ENCODE peak calls at places on chromosome 10, in ten cellular contexts. One of them, this sample, is unnamed.

GRCh38 chr10:47370015-47370767 is 13.9 kb downstream of the ZNF488 start:
- DNase-seq in body of pancreas: no peak
- DNase-seq in spleen: peak; percentile 34
- DNase-seq in NB4: no peak
- DNase-seq in uterus: no peak
- DNase-seq in IMR-90: no peak
- DNase-seq in A549: no peak
- DNase-seq in transverse colon: no peak
- DNase-seq in heart left ventricle: no peak
- DNase-seq in Peyer's patch: peak; percentile 13
- DNase-seq in this sample: no peak

GRCh38 chr10:87818505-87819273 is 663 bp upstream of the ATAD1 start:
- DNase-seq in heart left ventricle: no peak
- DNase-seq in spleen: peak; percentile 73
- DNase-seq in A549: peak; percentile 64
- DNase-seq in transverse colon: peak; percentile 54
- DNase-seq in Peyer's patch: no peak
- DNase-seq in uterus: peak; percentile 25
- DNase-seq in body of pancreas: peak; percentile 40
- DNase-seq in NB4: peak; percentile 69
- DNase-seq in IMR-90: peak; percentile 43
- DNase-seq in this sample: peak; percentile 37

GRCh38 chr10:96377816-96378294 is 19.1 kb upstream of the OPALIN start:
- DNase-seq in IMR-90: no peak
- DNase-seq in heart left ventricle: peak; percentile 64
- DNase-seq in NB4: peak; percentile 23
- DNase-seq in transverse colon: peak; percentile 64
- DNase-seq in uterus: peak; percentile 88
- DNase-seq in spleen: no peak
- DNase-seq in Peyer's patch: no peak
- DNase-seq in A549: no peak
- DNase-seq in body of pancreas: peak; percentile 21
- DNase-seq in this sample: no peak

GRCh38 chr10:88118769-88119559 is 255.5 kb downstream of the PTEN start:
- DNase-seq in NB4: no peak
- DNase-seq in uterus: no peak
- DNase-seq in spleen: no peak
- DNase-seq in body of pancreas: no peak
- DNase-seq in heart left ventricle: no peak
- DNase-seq in IMR-90: no peak
- DNase-seq in A549: no peak
- DNase-seq in Peyer's patch: no peak
- DNase-seq in transverse colon: no peak
- DNase-seq in this sample: no peak

GRCh38 chr10:131618587-131619267 is 282.1 kb upstream of the PPP2R2D start:
- DNase-seq in IMR-90: no peak
- DNase-seq in NB4: no peak
- DNase-seq in uterus: no peak
- DNase-seq in heart left ventricle: no peak
- DNase-seq in body of pancreas: no peak
- DNase-seq in A549: no peak
- DNase-seq in transverse colon: no peak
- DNase-seq in Peyer's patch: no peak
- DNase-seq in spleen: peak; percentile 52
- DNase-seq in this sample: no peak

GRCh38 chr10:71832967-71833366 is 18.1 kb downstream of the PSAP start:
- DNase-seq in IMR-90: no peak
- DNase-seq in transverse colon: no peak
- DNase-seq in Peyer's patch: no peak
- DNase-seq in heart left ventricle: no peak
- DNase-seq in A549: no peak
- DNase-seq in body of pancreas: no peak
- DNase-seq in NB4: no peak
- DNase-seq in spleen: no peak
- DNase-seq in uterus: no peak
- DNase-seq in this sample: no peak

GRCh38 chr10:31878486-31878885 is 50.1 kb downstream of the ARHGAP12 start:
- DNase-seq in Peyer's patch: no peak
- DNase-seq in uterus: no peak
- DNase-seq in heart left ventricle: no peak
- DNase-seq in NB4: no peak
- DNase-seq in spleen: no peak
- DNase-seq in body of pancreas: no peak
- DNase-seq in transverse colon: no peak
- DNase-seq in IMR-90: no peak
- DNase-seq in A549: no peak
- DNase-seq in this sample: no peak

GRCh38 chr10:70603439-70603778 is 868 bp upstream of the PRF1 start:
- DNase-seq in transverse colon: no peak
- DNase-seq in NB4: peak; percentile 34
- DNase-seq in uterus: no peak
- DNase-seq in spleen: peak; percentile 83
- DNase-seq in IMR-90: no peak
- DNase-seq in A549: no peak
- DNase-seq in Peyer's patch: no peak
- DNase-seq in body of pancreas: no peak
- DNase-seq in heart left ventricle: no peak
- DNase-seq in this sample: no peak

GRCh38 chr10:89185658-89186057 is 21.5 kb downstream of the CH25H start:
- DNase-seq in IMR-90: peak; percentile 58
- DNase-seq in uterus: no peak
- DNase-seq in spleen: no peak
- DNase-seq in transverse colon: no peak
- DNase-seq in A549: no peak
- DNase-seq in body of pancreas: no peak
- DNase-seq in heart left ventricle: no peak
- DNase-seq in Peyer's patch: no peak
- DNase-seq in NB4: no peak
- DNase-seq in this sample: no peak
- TF ChIP-seq POLR2A in IMR-90: no peak
- TF ChIP-seq POLR2A in uterus: no peak
- TF ChIP-seq POLR2A in spleen: no peak
- TF ChIP-seq POLR2A in transverse colon: no peak
- TF ChIP-seq POLR2A in A549: no peak
- TF ChIP-seq POLR2A in body of pancreas: no peak
- TF ChIP-seq POLR2A in heart left ventricle: no peak
- TF ChIP-seq POLR2A in Peyer's patch: no peak
- TF ChIP-seq POLR2A in NB4: no peak
- TF ChIP-seq POLR2A in this sample: no peak

GRCh38 chr10:128049226-128050010 is 76.8 kb downstream of the MKI67 start:
- DNase-seq in IMR-90: no peak
- DNase-seq in Peyer's patch: no peak
- DNase-seq in uterus: no peak
- DNase-seq in body of pancreas: peak; percentile 34
- DNase-seq in A549: no peak
- DNase-seq in transverse colon: no peak
- DNase-seq in heart left ventricle: peak; percentile 26
- DNase-seq in NB4: peak; percentile 63
- DNase-seq in spleen: peak; percentile 76
- DNase-seq in this sample: no peak
- H3K4me3 ChIP-seq in IMR-90: no peak overlapping the region
- H3K4me3 ChIP-seq in Peyer's patch: no peak overlapping the region
- H3K4me3 ChIP-seq in uterus: no peak overlapping the region
- H3K4me3 ChIP-seq in body of pancreas: no peak overlapping the region
- H3K4me3 ChIP-seq in A549: no peak overlapping the region
- H3K4me3 ChIP-seq in transverse colon: no peak overlapping the region
- H3K4me3 ChIP-seq in heart left ventricle: no peak overlapping the region
- H3K4me3 ChIP-seq in NB4: peak overlapping the region; percentile 94
- H3K4me3 ChIP-seq in spleen: peak overlapping the region; percentile 53
- H3K4me3 ChIP-seq in this sample: peak overlapping the region; percentile 26

GRCh38 chr10:112946649-112947048 is 3.4 kb upstream of the TCF7L2 start:
- DNase-seq in Peyer's patch: peak; percentile 56
- DNase-seq in IMR-90: no peak
- DNase-seq in A549: no peak
- DNase-seq in transverse colon: peak; percentile 37
- DNase-seq in uterus: peak; percentile 35
- DNase-seq in body of pancreas: no peak
- DNase-seq in NB4: no peak
- DNase-seq in spleen: no peak
- DNase-seq in heart left ventricle: no peak
- DNase-seq in this sample: no peak
- TF ChIP-seq CTCF in Peyer's patch: no peak
- TF ChIP-seq CTCF in IMR-90: no peak
- TF ChIP-seq CTCF in A549: no peak
- TF ChIP-seq CTCF in transverse colon: no peak
- TF ChIP-seq CTCF in uterus: no peak
- TF ChIP-seq CTCF in body of pancreas: no peak
- TF ChIP-seq CTCF in NB4: no peak
- TF ChIP-seq CTCF in spleen: no peak
- TF ChIP-seq CTCF in heart left ventricle: no peak
- TF ChIP-seq CTCF in this sample: no peak

DNA sequence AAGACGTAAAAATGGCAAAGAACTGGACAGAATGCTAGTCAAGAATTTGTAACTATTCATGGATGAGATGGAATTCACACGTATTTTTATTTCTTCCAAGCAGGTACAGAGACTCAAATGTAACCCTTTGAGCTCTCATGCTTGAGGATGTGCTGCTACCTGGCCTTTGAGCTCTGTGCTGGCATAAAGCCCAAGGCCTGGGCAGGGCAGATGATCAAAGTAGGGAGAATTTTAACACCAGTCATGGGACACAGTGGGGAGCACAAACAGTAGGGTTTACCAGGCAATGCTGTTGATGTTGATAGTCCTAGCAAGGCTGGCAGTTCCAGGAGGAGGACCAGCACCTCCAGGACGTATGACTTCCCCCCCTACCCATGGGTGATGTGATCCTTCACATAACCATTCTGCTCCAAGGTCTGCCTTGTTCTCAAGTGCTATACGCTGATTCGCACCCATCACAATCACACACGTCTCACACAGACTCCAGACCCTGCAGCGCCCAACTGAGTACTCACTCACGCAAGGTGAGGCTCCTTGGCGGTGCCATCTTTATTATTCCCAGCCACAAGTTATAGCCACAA is 48.6 kb upstream of the DLG5 start:
- DNase-seq in A549: no peak
- DNase-seq in spleen: no peak
- DNase-seq in heart left ventricle: no peak
- DNase-seq in uterus: no peak
- DNase-seq in transverse colon: peak; percentile 41
- DNase-seq in body of pancreas: no peak
- DNase-seq in IMR-90: no peak
- DNase-seq in Peyer's patch: peak; percentile 79
- DNase-seq in NB4: no peak
- DNase-seq in this sample: no peak
- TF ChIP-seq POLR2A in A549: no peak
- TF ChIP-seq POLR2A in spleen: no peak
- TF ChIP-seq POLR2A in heart left ventricle: no peak
- TF ChIP-seq POLR2A in uterus: no peak
- TF ChIP-seq POLR2A in transverse colon: no peak
- TF ChIP-seq POLR2A in body of pancreas: no peak
- TF ChIP-seq POLR2A in IMR-90: no peak
- TF ChIP-seq POLR2A in Peyer's patch: no peak
- TF ChIP-seq POLR2A in NB4: no peak
- TF ChIP-seq POLR2A in this sample: no peak

GRCh38 chr10:22324413-22324812 is 3.5 kb downstream of the BMI1 start:
- DNase-seq in Peyer's patch: no peak
- DNase-seq in IMR-90: no peak
- DNase-seq in NB4: no peak
- DNase-seq in heart left ventricle: no peak
- DNase-seq in uterus: no peak
- DNase-seq in body of pancreas: no peak
- DNase-seq in A549: no peak
- DNase-seq in spleen: no peak
- DNase-seq in transverse colon: no peak
- DNase-seq in this sample: no peak
- H3K4me3 ChIP-seq in Peyer's patch: no peak overlapping the region
- H3K4me3 ChIP-seq in IMR-90: no peak overlapping the region
- H3K4me3 ChIP-seq in NB4: peak overlapping the region; percentile 64
- H3K4me3 ChIP-seq in heart left ventricle: peak overlapping the region; percentile 62
- H3K4me3 ChIP-seq in uterus: no peak overlapping the region
- H3K4me3 ChIP-seq in body of pancreas: no peak overlapping the region
- H3K4me3 ChIP-seq in A549: no peak overlapping the region
- H3K4me3 ChIP-seq in spleen: peak overlapping the region; percentile 64
- H3K4me3 ChIP-seq in transverse colon: peak overlapping the region; percentile 52
- H3K4me3 ChIP-seq in this sample: no peak overlapping the region

GRCh38 chr10:62681211-62681940 is 123.1 kb upstream of the ADO start:
- DNase-seq in body of pancreas: no peak
- DNase-seq in transverse colon: peak; percentile 40
- DNase-seq in spleen: peak; percentile 85
- DNase-seq in NB4: peak; percentile 96
- DNase-seq in uterus: no peak
- DNase-seq in IMR-90: no peak
- DNase-seq in heart left ventricle: no peak
- DNase-seq in A549: no peak
- DNase-seq in Peyer's patch: no peak
- DNase-seq in this sample: no peak
- TF ChIP-seq CTCF in body of pancreas: no peak
- TF ChIP-seq CTCF in transverse colon: no peak
- TF ChIP-seq CTCF in spleen: peak; percentile 44
- TF ChIP-seq CTCF in NB4: peak; percentile 53
- TF ChIP-seq CTCF in uterus: no peak
- TF ChIP-seq CTCF in IMR-90: no peak
- TF ChIP-seq CTCF in heart left ventricle: peak; percentile 5
- TF ChIP-seq CTCF in A549: no peak
- TF ChIP-seq CTCF in Peyer's patch: no peak
- TF ChIP-seq CTCF in this sample: no peak

GRCh38 chr10:104518891-104519290 is 122.2 kb upstream of the SORCS3 start:
- DNase-seq in uterus: no peak
- DNase-seq in IMR-90: no peak
- DNase-seq in Peyer's patch: no peak
- DNase-seq in NB4: no peak
- DNase-seq in spleen: no peak
- DNase-seq in body of pancreas: no peak
- DNase-seq in transverse colon: no peak
- DNase-seq in A549: no peak
- DNase-seq in heart left ventricle: no peak
- DNase-seq in this sample: no peak
- TF ChIP-seq POLR2A in uterus: no peak
- TF ChIP-seq POLR2A in IMR-90: no peak
- TF ChIP-seq POLR2A in Peyer's patch: no peak
- TF ChIP-seq POLR2A in NB4: no peak
- TF ChIP-seq POLR2A in spleen: no peak
- TF ChIP-seq POLR2A in body of pancreas: no peak
- TF ChIP-seq POLR2A in transverse colon: no peak
- TF ChIP-seq POLR2A in A549: no peak
- TF ChIP-seq POLR2A in heart left ventricle: no peak
- TF ChIP-seq POLR2A in this sample: no peak

This sample was measured in adrenal gland.